ENCODE peak calls at places on chromosomes 16 and 17, in eight cellular contexts. X, I, G, Z, O, P, L and W are unnamed samples.

GRCh38 chr17:49612721-49613120 is 37.0 kb downstream of the NXPH3 start:
- DNase-seq in X (no peak), I (no peak), G (no peak), Z (no peak), O (no peak), P (no peak), L (no peak), W (no peak)

GRCh38 chr17:82862758-82863645 is 23.2 kb upstream of the ZNF750 start:
- DNase-seq in X (no peak), I (no peak), G (no peak), Z (peak), O (peak), P (no peak), L (no peak), W (no peak)

GRCh38 chr16:87465306-87465705 is 27.5 kb downstream of the ZCCHC14 start:
- DNase-seq in X (peak), I (peak), G (no peak), Z (no peak), O (peak), P (peak), L (no peak), W (peak)

GRCh38 chr17:15273141-15273793 is 8.1 kb upstream of the PMP22 start:
- DNase-seq in X (peak), I (no peak), G (peak), Z (no peak), O (no peak), P (no peak), L (no peak), W (peak)

GRCh38 chr17:81621494-81622230 is 15.2 kb downstream of the NPLOC4 start:
- DNase-seq in X (no peak), I (no peak), G (no peak), Z (no peak), O (no peak), P (no peak), L (no peak), W (no peak)

GRCh38 chr16:57538235-57538711 is 1.9 kb upstream of the CCDC102A start:
- DNase-seq in X (no peak), I (no peak), G (no peak), Z (no peak), O (no peak), P (no peak), L (no peak), W (no peak)

GRCh38 chr16:4489030-4489429 is 12.8 kb downstream of the HMOX2 start:
- DNase-seq in X (peak), I (no peak), G (no peak), Z (no peak), O (no peak), P (peak), L (no peak), W (peak)

GRCh38 chr16:64993464-64993863 is 128.4 kb downstream of the CDH11 start:
- DNase-seq in X (no peak), I (no peak), G (no peak), Z (no peak), O (no peak), P (no peak), L (no peak), W (no peak)

GRCh38 chr16:67528870-67529638 is 425 bp downstream of the RIPOR1 start:
- DNase-seq in X (no peak), I (peak), G (no peak), Z (peak), O (peak), P (no peak), L (no peak), W (peak)

GRCh38 chr17:63675231-63675606 is 24.7 kb downstream of the LIMD2 start:
- DNase-seq in X (peak), I (no peak), G (no peak), Z (no peak), O (no peak), P (no peak), L (no peak), W (peak)

GRCh38 chr16:67268136-67268579 is 11.2 kb upstream of the PLEKHG4 start:
- DNase-seq in X (peak), I (peak), G (peak), Z (no peak), O (peak), P (peak), L (no peak), W (peak)

GRCh38 chr16:7501868-7502267 is 169.2 kb downstream of the RBFOX1 start:
- DNase-seq in X (no peak), I (no peak), G (no peak), Z (no peak), O (no peak), P (no peak), L (no peak), W (no peak)

GRCh38 chr16:12425134-12425941 is 378.3 kb downstream of the CPPED1 start:
- DNase-seq in X (no peak), I (peak), G (no peak), Z (peak), O (no peak), P (no peak), L (no peak), W (no peak)

GRCh38 chr17:29567362-29568330 is 809 bp upstream of the ABHD15 start:
- DNase-seq in X (peak), I (peak), G (no peak), Z (peak), O (peak), P (no peak), L (peak), W (peak)

GRCh38 chr16:72468582-72468981 is 296.6 kb upstream of the PMFBP1 start:
- DNase-seq in X (peak), I (no peak), G (no peak), Z (no peak), O (no peak), P (no peak), L (no peak), W (peak)

GRCh38 chr17:7651097-7651958 is 602 bp downstream of the ATP1B2 start:
- DNase-seq in X (no peak), I (peak), G (no peak), Z (peak), O (no peak), P (no peak), L (no peak), W (no peak)

GRCh38 chr16:57801098-57801855 is 1.0 kb downstream of the KIFC3 start:
- DNase-seq in X (peak), I (peak), G (no peak), Z (peak), O (no peak), P (no peak), L (no peak), W (peak)

GRCh38 chr17:39169101-39169500 is 3.1 kb upstream of the ARL5C start:
- DNase-seq in X (no peak), I (no peak), G (no peak), Z (no peak), O (no peak), P (no peak), L (no peak), W (no peak)

GRCh38 chr16:46996952-46997458 is 23.5 kb upstream of the DNAJA2 start:
- DNase-seq in X (no peak), I (peak), G (no peak), Z (no peak), O (no peak), P (no peak), L (no peak), W (no peak)

GRCh38 chr17:6444573-6445335 is 499 bp downstream of the PIMREG start:
- DNase-seq in X (no peak), I (no peak), G (no peak), Z (peak), O (peak), P (no peak), L (no peak), W (no peak)

GRCh38 chr16:70610273-70611223 is 35.8 kb upstream of the IL34 start:
- DNase-seq in X (no peak), I (peak), G (no peak), Z (no peak), O (peak), P (no peak), L (no peak), W (no peak)

GRCh38 chr16:30964540-30965226 is 7.1 kb downstream of the SETD1A start:
- DNase-seq in X (no peak), I (no peak), G (no peak), Z (no peak), O (no peak), P (no peak), L (no peak), W (no peak)

GRCh38 chr17:3768786-3769185 is 32.2 kb downstream of the ITGAE start:
- DNase-seq in X (no peak), I (no peak), G (no peak), Z (no peak), O (no peak), P (no peak), L (no peak), W (no peak)

GRCh38 chr16:1430759-1431496 is at the start of gene PERCC1:
- DNase-seq in X (no peak), I (peak), G (no peak), Z (no peak), O (no peak), P (no peak), L (no peak), W (no peak)

GRCh38 chr16:81610144-81610842 is 165.7 kb downstream of the CMIP start:
- DNase-seq in X (peak), I (peak), G (no peak), Z (no peak), O (peak), P (no peak), L (no peak), W (peak)

GRCh38 chr16:1537763-1538289 is 4.4 kb downstream of the TMEM204 start:
- DNase-seq in X (no peak), I (no peak), G (no peak), Z (no peak), O (no peak), P (no peak), L (peak), W (no peak)

GRCh38 chr16:12904041-12904671 is 2.8 kb downstream of the SHISA9 start:
- DNase-seq in X (no peak), I (no peak), G (no peak), Z (peak), O (no peak), P (no peak), L (no peak), W (no peak)

GRCh38 chr17:36703860-36704266 is 102.5 kb downstream of the MRM1 start:
- DNase-seq in X (peak), I (peak), G (no peak), Z (peak), O (peak), P (no peak), L (peak), W (peak)

GRCh38 chr16:81745704-81746558 is 33.2 kb upstream of the PLCG2 start:
- DNase-seq in X (peak), I (peak), G (no peak), Z (peak), O (peak), P (peak), L (peak), W (peak)

GRCh38 chr17:19728114-19728495 is 11.7 kb upstream of the SLC47A2 start:
- DNase-seq in X (peak), I (peak), G (no peak), Z (no peak), O (peak), P (peak), L (no peak), W (peak)

GRCh38 chr17:65662166-65662565 is 100.7 kb upstream of the AXIN2 start:
- DNase-seq in X (peak), I (no peak), G (no peak), Z (no peak), O (no peak), P (no peak), L (no peak), W (peak)

GRCh38 chr17:27545562-27546229 is 85.3 kb upstream of the LGALS9 start:
- DNase-seq in X (peak), I (no peak), G (no peak), Z (no peak), O (no peak), P (peak), L (no peak), W (no peak)

GRCh38 chr17:68909066-68909465 is 46.1 kb downstream of the ABCA8 start:
- DNase-seq in X (peak), I (peak), G (peak), Z (no peak), O (no peak), P (peak), L (no peak), W (peak)

DNA sequence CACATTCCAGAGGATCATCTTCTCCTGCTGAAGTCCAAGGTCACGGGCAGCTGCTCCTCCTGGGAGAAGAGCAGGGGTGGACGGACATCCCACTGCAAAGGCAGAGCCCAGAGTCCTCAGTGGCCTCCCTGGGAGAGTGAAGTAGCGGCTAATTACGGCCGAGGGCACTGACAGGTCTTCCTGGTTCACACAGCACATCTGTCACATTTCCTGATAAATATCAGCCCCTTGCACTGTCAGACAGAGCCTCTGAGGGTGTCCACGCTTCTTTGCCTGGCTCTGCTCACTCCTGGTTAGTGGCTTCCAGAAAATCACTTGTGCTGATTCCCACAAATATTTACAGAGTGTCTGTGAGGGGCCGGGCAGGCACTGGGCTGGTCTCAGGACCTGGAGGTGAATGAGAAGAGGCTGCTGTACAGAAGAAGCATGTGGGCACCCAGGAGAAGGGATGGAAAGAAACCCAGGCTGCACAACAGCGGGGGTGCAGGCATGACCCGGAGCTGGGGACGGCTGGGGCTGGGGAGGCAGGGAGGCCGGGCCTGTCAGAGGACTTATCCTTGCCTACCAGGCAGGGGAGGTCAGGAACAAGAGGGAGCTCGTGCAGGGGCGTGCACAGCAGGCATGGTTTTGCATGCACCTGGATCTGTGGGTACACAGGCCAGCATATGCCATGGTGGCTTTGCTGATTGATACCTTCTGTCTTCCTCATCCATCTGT is 258.2 kb upstream of the TNRC6C start:
- DNase-seq in X (no peak), I (no peak), G (no peak), Z (no peak), O (no peak), P (no peak), L (no peak), W (no peak)
- TF ChIP-seq CTCF in X (no peak), I (no peak), G (no peak), Z (no peak), O (no peak), P (no peak), L (no peak), W (no peak)

GRCh38 chr16:85626191-85626951 is 13.2 kb downstream of the GSE1 start:
- DNase-seq in X (no peak), I (no peak), G (no peak), Z (peak), O (no peak), P (no peak), L (no peak), W (no peak)
- H3K4me3 ChIP-seq in X (no peak), I (no peak), G (no peak), Z (peak), O (no peak), P (no peak), L (no peak), W (no peak)

DNA sequence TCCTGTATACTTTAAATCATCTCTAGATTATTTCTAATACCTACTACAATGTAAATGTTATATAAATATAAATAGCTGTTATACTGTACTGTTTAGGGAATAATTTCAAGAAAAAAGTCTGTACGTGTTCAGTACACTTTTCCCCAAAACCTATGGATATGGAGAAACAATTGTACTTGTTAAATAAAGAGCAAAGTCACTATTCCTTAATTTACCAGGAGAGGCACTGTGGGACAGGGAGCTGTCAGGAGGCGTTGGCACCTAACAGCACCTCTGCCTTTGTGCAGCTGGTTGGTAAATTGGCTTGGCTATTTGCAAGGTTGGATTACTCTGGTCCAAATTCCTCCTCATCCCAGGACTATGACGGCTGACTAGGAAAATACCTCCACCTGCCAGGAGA is 28.0 kb downstream of the CRHR1 start:
- DNase-seq in X (peak), I (no peak), G (no peak), Z (peak), O (no peak), P (no peak), L (no peak), W (peak)
- TF ChIP-seq CTCF in X (no peak), I (no peak), G (no peak), Z (peak), O (no peak), P (no peak), L (no peak), W (peak)

DNA sequence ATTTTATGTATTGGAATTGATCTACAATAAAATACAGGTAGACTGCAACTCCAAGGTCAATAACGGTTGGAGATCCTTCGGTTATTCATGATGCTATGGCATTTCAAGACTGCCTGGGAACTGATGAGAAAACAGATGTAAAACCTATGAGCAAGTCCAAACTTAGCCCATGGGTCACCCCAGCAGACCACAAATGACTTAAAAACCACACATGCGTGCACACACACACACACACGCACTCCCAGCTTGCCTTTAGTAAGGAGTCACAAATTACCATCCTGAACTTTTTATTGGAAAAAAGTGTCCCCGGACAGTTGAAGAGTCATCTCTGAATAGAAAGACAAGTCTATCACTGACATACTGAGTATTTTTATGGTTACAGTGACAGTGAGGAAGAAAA is 26.7 kb downstream of the TRIM25 start:
- DNase-seq in X (no peak), I (no peak), G (no peak), Z (no peak), O (no peak), P (no peak), L (no peak), W (no peak)
- H3K4me3 ChIP-seq in X (no peak), I (no peak), G (no peak), Z (no peak), O (no peak), P (no peak), L (no peak), W (no peak)

GRCh38 chr17:42548070-42548837 is 4.5 kb upstream of the HSD17B1 start:
- DNase-seq in X (no peak), I (peak), G (no peak), Z (peak), O (peak), P (no peak), L (peak), W (peak)
- TF ChIP-seq CTCF in X (no peak), I (peak), G (peak), Z (peak), O (peak), P (peak), L (peak), W (peak)

GRCh38 chr16:89361756-89362155 is 128.6 kb downstream of the ANKRD11 start:
- DNase-seq in X (no peak), I (no peak), G (no peak), Z (no peak), O (no peak), P (no peak), L (no peak), W (no peak)
- H3K4me3 ChIP-seq in X (no peak), I (no peak), G (no peak), Z (no peak), O (no peak), P (no peak), L (peak), W (no peak)

GRCh38 chr17:56121661-56122060 is 31.6 kb upstream of the ANKFN1 start:
- DNase-seq in X (no peak), I (no peak), G (no peak), Z (peak), O (no peak), P (no peak), L (no peak), W (peak)
- TF ChIP-seq CTCF in X (peak), I (peak), G (no peak), Z (peak), O (no peak), P (peak), L (no peak), W (peak)

DNA sequence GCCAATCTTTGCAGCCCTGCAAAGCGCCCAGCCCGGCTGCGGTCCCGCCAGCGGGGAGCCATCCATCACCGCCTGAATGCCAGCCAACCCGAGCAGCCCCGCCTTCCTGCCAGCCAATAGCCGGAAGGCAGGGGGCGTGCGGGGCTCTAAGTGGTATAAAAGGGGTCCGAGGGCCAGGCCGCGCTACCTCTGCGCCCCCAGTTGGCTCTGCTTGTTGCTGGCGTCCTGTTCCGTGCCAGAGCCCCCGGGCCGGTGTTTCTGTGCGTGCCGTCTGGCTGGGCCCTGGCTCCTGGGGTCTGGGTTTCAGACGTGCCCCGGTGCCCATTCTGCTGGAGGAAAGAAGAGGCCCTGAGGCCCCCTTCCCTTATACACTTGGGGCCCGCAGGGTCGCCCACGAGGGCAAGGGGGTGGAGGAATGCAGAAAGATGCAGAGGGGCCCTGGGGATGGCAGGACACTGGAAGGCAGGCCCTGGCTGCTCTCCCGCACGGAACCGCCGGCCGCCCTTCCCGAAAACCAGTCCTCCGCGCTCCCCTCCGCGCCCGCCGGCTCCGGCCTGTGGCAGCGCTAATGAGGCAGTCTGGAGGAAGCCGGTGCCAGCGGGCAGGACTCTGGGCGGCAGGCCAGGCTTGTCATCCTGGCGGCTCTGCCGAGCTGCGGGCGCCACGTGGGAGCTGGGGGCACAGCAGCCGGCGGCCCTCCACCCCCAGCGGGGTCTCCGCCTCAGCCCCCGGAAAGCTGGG is 14.0 kb downstream of the COPZ2 start:
- DNase-seq in X (peak), I (peak), G (no peak), Z (peak), O (peak), P (no peak), L (peak), W (no peak)
- H3K4me3 ChIP-seq in X (peak), I (peak), G (peak), Z (peak), O (no peak), P (peak), L (peak), W (peak)

GRCh38 chr16:177394-177822 is 928 bp downstream of the HBA1 start:
- DNase-seq in X (peak), I (peak), G (peak), Z (peak), O (no peak), P (no peak), L (no peak), W (peak)
- TF ChIP-seq CTCF in X (no peak), I (no peak), G (no peak), Z (no peak), O (no peak), P (no peak), L (no peak), W (no peak)

GRCh38 chr17:73768691-73769090 is 124.4 kb upstream of the SDK2 start:
- DNase-seq in X (no peak), I (no peak), G (no peak), Z (no peak), O (no peak), P (no peak), L (no peak), W (no peak)
- H3K4me3 ChIP-seq in X (no peak), I (no peak), G (no peak), Z (no peak), O (no peak), P (no peak), L (no peak), W (no peak)